ENCODE peak calls at places on chromosomes 11 and 22, in five cellular contexts. One of them, this sample, is unnamed.

GRCh38 chr22:17922925-17923898 is 101.1 kb downstream of the MICAL3 start:
- DNase-seq in activated naive CD4-positive, alpha-beta T cell treated with anti-CD3 and anti-CD28 coated beads, Interleukin-2, amount 50 U/mL, for 16 hours: no peak
- DNase-seq in adipocyte: peak; percentile 66
- DNase-seq in DMS153: no peak
- DNase-seq in Daoy: peak; percentile 62
- DNase-seq in this sample: no peak

GRCh38 chr11:14578551-14578956 is 58.4 kb upstream of the PSMA1 start:
- DNase-seq in Daoy: peak; percentile 24
- DNase-seq in activated naive CD4-positive, alpha-beta T cell treated with anti-CD3 and anti-CD28 coated beads, Interleukin-2, amount 50 U/mL, for 16 hours: peak; percentile 22
- DNase-seq in DMS153: peak; percentile 83
- DNase-seq in adipocyte: peak; percentile 4
- DNase-seq in this sample: peak; percentile 28

GRCh38 chr22:40498454-40499186 is 128.2 kb downstream of the SGSM3 start:
- DNase-seq in adipocyte: peak; percentile 69
- DNase-seq in activated naive CD4-positive, alpha-beta T cell treated with anti-CD3 and anti-CD28 coated beads, Interleukin-2, amount 50 U/mL, for 16 hours: no peak
- DNase-seq in DMS153: peak; percentile 11
- DNase-seq in Daoy: peak; percentile 95
- DNase-seq in this sample: no peak

GRCh38 chr11:58994171-58994570 is 54.9 kb downstream of the GLYATL1 start:
- DNase-seq in Daoy: no peak
- DNase-seq in DMS153: no peak
- DNase-seq in adipocyte: no peak
- DNase-seq in activated naive CD4-positive, alpha-beta T cell treated with anti-CD3 and anti-CD28 coated beads, Interleukin-2, amount 50 U/mL, for 16 hours: no peak
- DNase-seq in this sample: no peak

GRCh38 chr11:79762271-79762935 is 321.6 kb upstream of the TENM4 start:
- DNase-seq in Daoy: no peak
- DNase-seq in DMS153: no peak
- DNase-seq in activated naive CD4-positive, alpha-beta T cell treated with anti-CD3 and anti-CD28 coated beads, Interleukin-2, amount 50 U/mL, for 16 hours: no peak
- DNase-seq in adipocyte: peak; percentile 31
- DNase-seq in this sample: peak; percentile 43

GRCh38 chr11:8234425-8234821 is 29.3 kb downstream of the LMO1 start:
- DNase-seq in adipocyte: no peak
- DNase-seq in Daoy: peak; percentile 54
- DNase-seq in DMS153: no peak
- DNase-seq in activated naive CD4-positive, alpha-beta T cell treated with anti-CD3 and anti-CD28 coated beads, Interleukin-2, amount 50 U/mL, for 16 hours: no peak
- DNase-seq in this sample: no peak

GRCh38 chr11:76672431-76673163 is 2.0 kb upstream of the LRRC32 start:
- DNase-seq in activated naive CD4-positive, alpha-beta T cell treated with anti-CD3 and anti-CD28 coated beads, Interleukin-2, amount 50 U/mL, for 16 hours: no peak
- DNase-seq in DMS153: no peak
- DNase-seq in adipocyte: no peak
- DNase-seq in Daoy: no peak
- DNase-seq in this sample: no peak

GRCh38 chr11:94201004-94201465 is 72.4 kb downstream of the PANX1 start:
- DNase-seq in Daoy: peak; percentile 7
- DNase-seq in DMS153: no peak
- DNase-seq in activated naive CD4-positive, alpha-beta T cell treated with anti-CD3 and anti-CD28 coated beads, Interleukin-2, amount 50 U/mL, for 16 hours: no peak
- DNase-seq in adipocyte: peak; percentile 52
- DNase-seq in this sample: no peak

GRCh38 chr11:35035894-35036408 is 103.0 kb upstream of the CD44 start:
- DNase-seq in Daoy: peak; percentile 97
- DNase-seq in activated naive CD4-positive, alpha-beta T cell treated with anti-CD3 and anti-CD28 coated beads, Interleukin-2, amount 50 U/mL, for 16 hours: no peak
- DNase-seq in DMS153: peak; percentile 7
- DNase-seq in adipocyte: peak; percentile 79
- DNase-seq in this sample: peak; percentile 93

GRCh38 chr11:65646921-65647701 is 9.2 kb downstream of the SIPA1 start:
- DNase-seq in activated naive CD4-positive, alpha-beta T cell treated with anti-CD3 and anti-CD28 coated beads, Interleukin-2, amount 50 U/mL, for 16 hours: no peak
- DNase-seq in adipocyte: peak; percentile 69
- DNase-seq in DMS153: peak; percentile 18
- DNase-seq in Daoy: no peak
- DNase-seq in this sample: peak; percentile 57

GRCh38 chr11:65448074-65448417 is 25.4 kb downstream of the NEAT1 start:
- DNase-seq in DMS153: no peak
- DNase-seq in Daoy: no peak
- DNase-seq in adipocyte: peak; percentile 22
- DNase-seq in activated naive CD4-positive, alpha-beta T cell treated with anti-CD3 and anti-CD28 coated beads, Interleukin-2, amount 50 U/mL, for 16 hours: no peak
- DNase-seq in this sample: no peak

GRCh38 chr11:30635401-30635989 is 49.3 kb upstream of the MPPED2 start:
- DNase-seq in DMS153: no peak
- DNase-seq in activated naive CD4-positive, alpha-beta T cell treated with anti-CD3 and anti-CD28 coated beads, Interleukin-2, amount 50 U/mL, for 16 hours: no peak
- DNase-seq in adipocyte: no peak
- DNase-seq in Daoy: peak; percentile 60
- DNase-seq in this sample: no peak

GRCh38 chr22:30036656-30037055 is 43.6 kb upstream of the HORMAD2 start:
- DNase-seq in activated naive CD4-positive, alpha-beta T cell treated with anti-CD3 and anti-CD28 coated beads, Interleukin-2, amount 50 U/mL, for 16 hours: no peak
- DNase-seq in DMS153: no peak
- DNase-seq in adipocyte: no peak
- DNase-seq in Daoy: peak; percentile 18
- DNase-seq in this sample: peak; percentile 50

GRCh38 chr11:73001615-73002014 is 140.5 kb downstream of the FCHSD2 start:
- DNase-seq in Daoy: no peak
- DNase-seq in DMS153: no peak
- DNase-seq in activated naive CD4-positive, alpha-beta T cell treated with anti-CD3 and anti-CD28 coated beads, Interleukin-2, amount 50 U/mL, for 16 hours: no peak
- DNase-seq in adipocyte: no peak
- DNase-seq in this sample: peak; percentile 43

GRCh38 chr11:116929393-116930090 is 92.1 kb upstream of the APOA1 start:
- DNase-seq in activated naive CD4-positive, alpha-beta T cell treated with anti-CD3 and anti-CD28 coated beads, Interleukin-2, amount 50 U/mL, for 16 hours: no peak
- DNase-seq in adipocyte: peak; percentile 20
- DNase-seq in DMS153: no peak
- DNase-seq in Daoy: no peak
- DNase-seq in this sample: no peak

GRCh38 chr11:13126430-13126829 is 117.3 kb downstream of the RASSF10 start:
- DNase-seq in activated naive CD4-positive, alpha-beta T cell treated with anti-CD3 and anti-CD28 coated beads, Interleukin-2, amount 50 U/mL, for 16 hours: no peak
- DNase-seq in Daoy: peak; percentile 96
- DNase-seq in DMS153: peak; percentile 94
- DNase-seq in adipocyte: peak; percentile 94
- DNase-seq in this sample: no peak